ENCODE peak calls at places on chromosomes 7 and 10, in five cellular contexts. U, C, M, Y and R are unnamed samples.

GRCh38 chr10:3096149-3096548 is 28.8 kb downstream of the PFKP start:
- DNase-seq in U (no peak), C (no peak), Y (no peak), M (no peak), R (no peak)

GRCh38 chr10:75662715-75663114 is 231.3 kb downstream of the LRMDA start:
- DNase-seq in Y (no peak), U (no peak), C (no peak), M (no peak), R (no peak)

GRCh38 chr7:120554960-120555571 is 282.1 kb downstream of the KCND2 start:
- DNase-seq in C (peak; percentile 84), Y (peak; percentile 76), U (peak; percentile 45), M (peak; percentile 39), R (peak; percentile 60)

GRCh38 chr10:114403545-114404161 is 649 bp downstream of the AFAP1L2 start:
- DNase-seq in M (no peak), U (peak; percentile 45), C (peak; percentile 78), Y (peak; percentile 75), R (no peak)

GRCh38 chr10:79022565-79023488 is 45.9 kb upstream of the ZMIZ1 start:
- DNase-seq in C (peak; percentile 82), U (no peak), M (peak; percentile 79), Y (peak; percentile 50), R (peak; percentile 63)

GRCh38 chr7:156459582-156459981 is 181.0 kb upstream of the RNF32 start:
- DNase-seq in M (no peak), C (no peak), U (no peak), Y (no peak), R (no peak)

GRCh38 chr7:22989646-22990587 is 24.0 kb downstream of the HYCC1 start:
- DNase-seq in U (no peak), Y (no peak), C (no peak), M (peak; percentile 87), R (peak; percentile 77)

GRCh38 chr10:29603516-29603915 is 31.3 kb downstream of the SVIL start:
- DNase-seq in Y (no peak), C (no peak), U (no peak), M (no peak), R (no peak)

GRCh38 chr7:21261627-21262564 is 166.0 kb upstream of the SP4 start:
- DNase-seq in C (peak; percentile 76), U (peak; percentile 31), M (peak; percentile 44), Y (peak; percentile 64), R (peak; percentile 67)

GRCh38 chr10:78623577-78624215 is 445.1 kb upstream of the ZMIZ1 start:
- DNase-seq in Y (no peak), M (no peak), U (no peak), C (no peak), R (peak; percentile 11)

GRCh38 chr7:76393116-76394031 is 16.1 kb downstream of the SSC4D start:
- DNase-seq in M (peak; percentile 95), C (peak; percentile 97), Y (peak; percentile 87), U (peak; percentile 79), R (peak; percentile 85)

GRCh38 chr10:21501731-21502370 is 23.6 kb downstream of the SKIDA1 start:
- DNase-seq in M (no peak), Y (peak; percentile 14), U (no peak), C (no peak), R (no peak)

GRCh38 chr10:122441961-122442360 is 12.5 kb upstream of the ARMS2 start:
- DNase-seq in C (no peak), U (no peak), Y (no peak), M (no peak), R (peak; percentile 58)

GRCh38 chr7:12092499-12093130 is 118.5 kb upstream of the TMEM106B start:
- DNase-seq in U (no peak), C (no peak), Y (no peak), M (no peak), R (no peak)

GRCh38 chr7:137235434-137235833 is 108.1 kb downstream of the PTN start:
- DNase-seq in U (no peak), M (peak; percentile 11), Y (no peak), C (no peak), R (no peak)

GRCh38 chr7:158160199-158160598 is 427.4 kb downstream of the PTPRN2 start:
- DNase-seq in C (no peak), M (no peak), Y (no peak), U (no peak), R (no peak)

GRCh38 chr10:48543445-48543844 is 61.4 kb downstream of the ARHGAP22 start:
- DNase-seq in M (no peak), Y (no peak), C (no peak), U (no peak), R (no peak)

GRCh38 chr7:99142727-99143521 is 984 bp downstream of the SMURF1 start:
- DNase-seq in C (peak; percentile 100), U (peak; percentile 94), M (peak; percentile 96), Y (peak; percentile 99), R (peak; percentile 87)
- H3K4me1 ChIP-seq in C (peaks cover 29% of the 10 kb centered on the region), U (peaks cover 11% of the 10 kb centered on the region), M (peaks cover 30% of the 10 kb centered on the region), Y (peaks cover 37% of the 10 kb centered on the region), R (peaks cover 19% of the 10 kb centered on the region)

GRCh38 chr7:50335795-50336754 is 31.6 kb downstream of the IKZF1 start:
- DNase-seq in M (peak; percentile 71), Y (no peak), U (no peak), C (no peak), R (no peak)
- H3K4me3 ChIP-seq in M (peak overlapping the region; percentile 6), Y (no peak overlapping the region), U (no peak overlapping the region), C (no peak overlapping the region), R (no peak overlapping the region)

DNA sequence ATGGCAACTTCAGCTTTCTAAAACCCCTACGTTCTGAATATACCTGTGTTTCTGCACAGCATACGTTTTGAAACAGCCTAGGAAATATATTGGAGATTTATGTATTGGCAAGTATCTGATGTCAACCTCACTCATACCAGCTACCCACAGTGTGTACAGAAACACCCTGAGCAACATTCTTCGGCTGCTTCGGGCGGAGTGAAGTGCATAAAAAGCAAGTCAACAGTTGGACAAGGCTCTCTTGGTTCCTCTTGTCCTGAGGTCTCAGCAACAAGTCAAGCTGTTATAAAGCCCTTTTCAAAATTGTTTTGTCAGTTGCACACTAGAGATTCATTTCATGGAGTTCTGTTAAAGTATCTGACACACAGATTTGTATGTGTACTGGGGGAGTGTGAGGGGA is 40.0 kb upstream of the PAPSS2 start:
- DNase-seq in U (no peak), M (no peak), Y (no peak), C (no peak), R (no peak)
- H2AFZ ChIP-seq in U (no peak overlapping the region), M (no peak overlapping the region), Y (no peak overlapping the region), C (peak overlapping the region; percentile 67), R (no peak overlapping the region)

GRCh38 chr10:5900247-5900646 is 10.2 kb downstream of the FBH1 start:
- DNase-seq in U (no peak), C (no peak), Y (no peak), M (no peak), R (no peak)
- H3K4me1 ChIP-seq in U (no peaks in the 10 kb centered on the region), C (no peaks in the 10 kb centered on the region), Y (peaks cover 19% of the 10 kb centered on the region), M (peaks cover 26% of the 10 kb centered on the region), R (no peaks in the 10 kb centered on the region)